ENCODE peak calls at places on chromosomes 6 and 20, in eight cellular contexts. U is adrenal gland, S is ovary, M is stomach, Q is NB4, T is IMR-90, N is thyroid gland, J is transverse colon. Y is an unnamed sample.

GRCh38 chr6:168949876-168950499 is 303.7 kb downstream of the THBS2 start:
- DNase-seq in T (peak; percentile 33), M (no peak), U (no peak), J (no peak), N (no peak), Q (no peak), S (no peak), Y (no peak)

GRCh38 chr20:4491643-4492042 is 230.1 kb upstream of the PRND start:
- DNase-seq in M (no peak), S (no peak), Q (no peak), N (no peak), J (no peak), U (no peak), T (no peak), Y (no peak)

GRCh38 chr6:84772428-84773132 is 8.2 kb upstream of the TBX18 start:
- DNase-seq in J (no peak), S (no peak), M (no peak), Q (no peak), U (no peak), T (no peak), N (no peak), Y (no peak)

GRCh38 chr20:48025061-48025515 is 239.8 kb upstream of the SULF2 start:
- DNase-seq in S (peak; percentile 89), N (peak; percentile 6), J (no peak), M (no peak), Q (no peak), T (peak; percentile 29), U (peak; percentile 85), Y (no peak)

GRCh38 chr20:60512436-60512835 is 554.2 kb downstream of the CDH26 start:
- DNase-seq in M (no peak), S (no peak), U (no peak), J (no peak), Q (no peak), T (peak; percentile 63), N (no peak), Y (no peak)

GRCh38 chr20:10961651-10962288 is 288.0 kb upstream of the JAG1 start:
- DNase-seq in J (no peak), M (no peak), N (no peak), T (no peak), U (no peak), Q (no peak), S (no peak), Y (no peak)

GRCh38 chr20:40766790-40767529 is 77.9 kb upstream of the MAFB start:
- DNase-seq in S (no peak), Q (no peak), M (no peak), T (no peak), J (no peak), U (no peak), N (no peak), Y (no peak)

GRCh38 chr6:17894905-17895304 is 92.5 kb downstream of the KIF13A start:
- DNase-seq in N (no peak), U (no peak), J (no peak), Q (no peak), T (no peak), M (no peak), S (no peak), Y (no peak)

GRCh38 chr6:79665725-79666551 is 34.8 kb downstream of the SH3BGRL2 start:
- DNase-seq in S (no peak), Q (no peak), N (no peak), M (no peak), J (no peak), U (no peak), T (no peak), Y (no peak)

GRCh38 chr20:54132612-54133433 is 41.0 kb downstream of the CYP24A1 start:
- DNase-seq in M (no peak), Q (peak; percentile 48), U (no peak), J (peak; percentile 24), T (peak; percentile 98), S (no peak), N (peak; percentile 16), Y (no peak)

GRCh38 chr6:15491255-15491985 is 171.4 kb downstream of the DTNBP1 start:
- DNase-seq in S (peak; percentile 82), Q (peak; percentile 69), N (peak; percentile 78), T (peak; percentile 78), J (peak; percentile 75), U (peak; percentile 82), M (peak; percentile 74), Y (peak; percentile 87)

GRCh38 chr6:34657037-34657306 is 39.6 kb downstream of the ILRUN start:
- DNase-seq in M (no peak), N (no peak), U (no peak), S (no peak), J (no peak), T (no peak), Q (no peak), Y (no peak)

GRCh38 chr20:38338849-38339520 is 7.3 kb upstream of the LBP start:
- DNase-seq in Q (no peak), N (no peak), S (no peak), M (no peak), J (no peak), U (no peak), T (no peak), Y (no peak)

GRCh38 chr6:73566954-73567591 is 46.2 kb upstream of the EEF1A1 start:
- DNase-seq in Q (peak; percentile 85), S (no peak), N (peak; percentile 18), U (peak; percentile 29), T (peak; percentile 35), J (peak; percentile 86), M (peak; percentile 84), Y (peak; percentile 35)

GRCh38 chr20:295804-296203 is 1.6 kb upstream of the ZCCHC3 start:
- DNase-seq in N (no peak), T (no peak), J (no peak), U (no peak), S (no peak), M (no peak), Q (no peak), Y (no peak)

GRCh38 chr20:298755-299391 is 1.5 kb downstream of the ZCCHC3 start:
- DNase-seq in Q (no peak), U (no peak), T (no peak), J (no peak), N (no peak), M (no peak), S (no peak), Y (peak; percentile 54)

GRCh38 chr20:297925-298754 is 770 bp downstream of the ZCCHC3 start:
- DNase-seq in T (peak; percentile 71), J (peak; percentile 84), N (peak; percentile 87), S (peak; percentile 66), M (peak; percentile 66), Q (peak; percentile 88), U (peak; percentile 66), Y (peak; percentile 82)

GRCh38 chr20:294602-295001 is 2.8 kb upstream of the ZCCHC3 start:
- DNase-seq in S (no peak), U (no peak), T (no peak), M (no peak), Q (no peak), N (no peak), J (no peak), Y (no peak)

DNA sequence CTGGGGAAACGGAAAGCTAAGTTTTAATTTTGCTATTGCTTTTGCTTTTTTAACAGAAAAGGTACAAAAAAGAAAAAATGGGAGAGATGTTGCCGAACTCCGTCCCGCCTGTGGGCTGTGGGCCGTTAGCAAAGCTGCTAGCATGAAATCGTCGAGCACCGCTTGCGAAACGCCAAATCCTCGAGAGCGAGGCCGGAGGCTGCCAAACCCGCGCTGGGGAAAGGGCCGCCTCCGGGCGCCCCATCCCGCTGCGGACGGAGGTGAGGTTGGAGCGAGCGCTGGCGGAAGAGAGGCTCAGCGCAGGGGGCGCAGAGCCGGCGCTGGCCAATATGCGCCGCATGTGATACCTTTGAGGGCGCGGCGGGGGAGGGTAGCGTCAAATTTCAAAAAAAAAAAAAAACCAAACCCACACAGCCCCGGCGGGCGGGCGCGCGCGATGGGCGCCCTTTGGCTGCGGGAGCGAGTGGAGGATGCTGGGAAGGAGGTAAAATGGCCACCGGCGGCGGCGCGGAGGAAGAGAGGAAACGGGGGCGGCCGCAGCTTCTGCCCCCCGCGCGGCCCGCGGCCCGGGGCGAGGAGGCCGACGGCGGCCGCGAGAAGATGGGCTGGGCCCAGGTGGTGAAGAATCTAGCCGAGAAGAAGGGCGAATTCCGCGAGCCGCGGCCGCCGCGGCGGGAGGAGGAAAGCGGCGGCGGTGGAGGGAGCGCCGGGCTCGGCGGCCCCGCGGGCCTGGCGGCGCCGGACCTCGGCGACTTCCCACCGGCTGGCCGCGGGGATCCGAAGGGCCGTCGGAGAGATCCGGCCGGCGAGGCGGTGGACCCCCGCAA is at the start of gene ZCCHC3:
- DNase-seq in N (peak; percentile 92), S (peak; percentile 93), U (peak; percentile 87), J (peak; percentile 86), M (peak; percentile 83), Q (peak; percentile 98), T (peak; percentile 93), Y (peak; percentile 95)
- TF ChIP-seq POLR2A in N (peak; percentile 85), S (peak; percentile 43), U (peak; percentile 74), J (peak; percentile 67), M (peak; percentile 60), Q (peak; percentile 65), T (peak; percentile 85), Y (peak; percentile 81)

GRCh38 chr20:64036346-64037198 is 590 bp downstream of the C20orf204 start:
- DNase-seq in M (no peak), T (peak; percentile 53), U (no peak), N (no peak), J (no peak), S (no peak), Q (peak; percentile 49), Y (no peak)

GRCh38 chr20:64037498-64038213 is 1.7 kb downstream of the C20orf204 start:
- DNase-seq in S (no peak), U (no peak), Q (peak; percentile 37), J (no peak), N (no peak), M (no peak), T (no peak), Y (peak; percentile 32)

GRCh38 chr20:64037199-64037497 is 1.2 kb downstream of the C20orf204 start:
- DNase-seq in S (no peak), Q (no peak), J (no peak), N (no peak), U (no peak), M (no peak), T (no peak), Y (no peak)

GRCh38 chr20:64035066-64035932 is 683 bp upstream of the C20orf204 start:
- DNase-seq in T (no peak), M (no peak), U (no peak), J (no peak), N (no peak), S (no peak), Q (no peak), Y (no peak)

GRCh38 chr20:64035933-64036345 is at the start of gene C20orf204:
- DNase-seq in S (no peak), M (no peak), T (no peak), N (no peak), J (no peak), Q (no peak), U (no peak), Y (no peak)
- TF ChIP-seq POLR2A in S (no peak), M (no peak), T (no peak), N (no peak), J (no peak), Q (no peak), U (no peak), Y (no peak)

GRCh38 chr6:43228951-43229802 is at the start of gene DNPH1:
- DNase-seq in N (peak; percentile 73), T (peak; percentile 48), J (peak; percentile 82), M (peak; percentile 81), Q (peak; percentile 82), S (peak; percentile 88), U (peak; percentile 83), Y (peak; percentile 79)
- TF ChIP-seq POLR2A in N (peak; percentile 57), T (no peak), J (peak; percentile 21), M (no peak), Q (peak; percentile 64), S (peak; percentile 33), U (peak; percentile 44), Y (peak; percentile 56)

GRCh38 chr20:33645072-33645358 is 17.1 kb upstream of the C20orf144 start:
- DNase-seq in J (no peak), Q (peak; percentile 53), U (no peak), S (no peak), M (no peak), N (no peak), T (no peak), Y (no peak)
- TF ChIP-seq POLR2A in J (no peak), Q (no peak), U (no peak), S (no peak), M (no peak), N (no peak), T (no peak), Y (no peak)

Y was measured in erythroblast.